ENCODE peak calls at places on chromosomes 13 and 19, in eight cellular contexts. X is right atrium auricular region; A is dorsolateral prefrontal cortex; R is GM10248; Z is GM12865; K is cardiac fibroblast; D is nephron progenitor cell; J is CD4-positive, alpha-beta T cell. W is an unnamed sample.

GRCh38 chr13:20740021-20740420 is 33.7 kb downstream of the EEF1AKMT1 start:
- DNase-seq in X (no peak), A (no peak), R (no peak), Z (no peak), K (no peak), D (no peak), J (no peak), W (no peak)

GRCh38 chr19:43438291-43439162 is 23.8 kb downstream of the TEX101 start:
- DNase-seq in X (peak), A (no peak), R (no peak), Z (no peak), K (peak), D (no peak), J (no peak), W (peak)

GRCh38 chr13:94950303-94950702 is 238.0 kb upstream of the SOX21 start:
- DNase-seq in X (no peak), A (no peak), R (no peak), Z (no peak), K (no peak), D (no peak), J (no peak), W (peak)

GRCh38 chr13:51000576-51001260 is 91.1 kb downstream of the RNASEH2B start:
- DNase-seq in X (peak), A (no peak), R (no peak), Z (no peak), K (peak), D (peak), J (no peak), W (peak)

GRCh38 chr13:20360041-20360491 is 127.9 kb upstream of the GJB6 start:
- DNase-seq in X (no peak), A (no peak), R (no peak), Z (no peak), K (peak), D (no peak), J (no peak), W (no peak)

GRCh38 chr13:40235160-40235796 is 431.2 kb downstream of the FOXO1 start:
- DNase-seq in X (no peak), A (no peak), R (no peak), Z (no peak), K (peak), D (no peak), J (no peak), W (peak)

GRCh38 chr19:45244133-45244532 is 1.1 kb downstream of the EXOC3L2 start:
- DNase-seq in X (no peak), A (no peak), R (no peak), Z (no peak), K (no peak), D (no peak), J (no peak), W (no peak)

GRCh38 chr19:33507021-33507956 is 14.3 kb downstream of the PEPD start:
- DNase-seq in X (no peak), A (no peak), R (no peak), Z (no peak), K (no peak), D (no peak), J (no peak), W (no peak)

GRCh38 chr19:39138221-39139211 is 12.9 kb downstream of the PAK4 start:
- DNase-seq in X (no peak), A (no peak), R (no peak), Z (no peak), K (no peak), D (no peak), J (no peak), W (no peak)

GRCh38 chr19:18107235-18108083 is 9.9 kb downstream of the MAST3 start:
- DNase-seq in X (no peak), A (no peak), R (no peak), Z (no peak), K (no peak), D (no peak), J (no peak), W (no peak)

GRCh38 chr13:25429466-25429865 is 57.7 kb downstream of the ATP8A2 start:
- DNase-seq in X (no peak), A (no peak), R (no peak), Z (no peak), K (no peak), D (no peak), J (no peak), W (no peak)

DNA sequence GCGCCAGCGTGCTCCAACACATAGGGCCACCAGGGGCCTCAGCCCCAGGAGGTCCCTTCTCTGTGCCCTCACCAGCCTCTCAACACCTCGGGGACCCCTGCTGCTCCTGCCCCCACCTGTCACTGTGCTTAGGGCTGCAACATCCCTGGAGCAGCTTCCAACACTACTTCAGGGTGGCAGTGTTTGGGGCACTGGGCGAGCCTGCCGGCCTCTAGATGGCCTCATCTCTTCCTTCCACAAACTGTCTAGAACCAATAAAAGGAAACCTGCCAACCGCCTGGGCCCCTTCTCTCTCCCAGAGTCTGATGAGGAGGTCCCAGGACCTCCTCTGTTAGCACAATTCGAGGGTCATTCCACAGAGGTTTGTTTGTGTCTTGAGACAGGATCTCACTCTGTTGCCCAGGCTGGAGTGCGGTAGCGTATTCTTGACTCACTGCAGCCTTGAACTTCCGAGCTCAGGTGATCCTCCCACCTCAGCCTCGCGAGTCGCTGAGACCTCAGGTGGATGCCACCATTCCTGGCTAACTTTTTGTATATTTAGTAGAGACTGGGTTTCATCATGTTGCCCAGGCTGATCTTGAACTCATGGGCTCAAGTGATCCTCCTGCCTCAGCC is 10.1 kb upstream of the SHD start:
- DNase-seq in X (no peak), A (no peak), R (no peak), Z (no peak), K (no peak), D (no peak), J (no peak), W (no peak)
- TF ChIP-seq CTCF in X (peak), A (no peak), R (no peak), Z (no peak), K (no peak), D (no peak), J (no peak), W (no peak)

GRCh38 chr19:8321067-8321759 is at the start of the genes NDUFA7 and RPS28:
- DNase-seq in X (peak), A (peak), R (peak), Z (peak), K (peak), D (peak), J (peak), W (peak)
- TF ChIP-seq CTCF in X (peak), A (peak), R (peak), Z (peak), K (no peak), D (no peak), J (peak), W (peak)

DNA sequence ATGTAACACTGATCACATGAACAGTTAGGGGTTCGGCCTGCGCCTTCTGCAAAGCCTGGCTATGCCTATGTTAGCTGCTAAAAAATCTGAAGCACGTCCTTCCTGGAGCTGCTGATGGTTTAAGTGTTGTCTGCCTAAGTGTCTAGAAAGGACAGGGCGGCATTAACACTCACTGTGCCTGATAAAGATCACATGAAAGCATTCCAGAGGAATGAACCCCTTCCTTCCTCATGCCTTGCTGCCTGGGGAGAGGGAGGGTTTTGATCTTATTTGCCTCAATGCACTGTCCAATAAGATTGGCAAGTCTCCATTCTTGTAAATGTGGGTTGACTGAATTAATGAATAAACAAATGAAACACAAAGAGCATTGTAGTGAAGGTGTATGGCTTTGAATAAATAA is 5.2 kb downstream of the DOCK9 start:
- DNase-seq in X (no peak), A (no peak), R (no peak), Z (no peak), K (peak), D (no peak), J (no peak), W (peak)
- TF ChIP-seq CTCF in X (no peak), A (no peak), R (no peak), Z (no peak), K (no peak), D (no peak), J (no peak), W (no peak)

GRCh38 chr13:102825921-102826706 is 19.7 kb upstream of the ERCC5 start:
- DNase-seq in X (no peak), A (no peak), R (no peak), Z (no peak), K (peak), D (no peak), J (no peak), W (peak)
- TF ChIP-seq CTCF in X (no peak), A (no peak), R (no peak), Z (no peak), K (no peak), D (no peak), J (no peak), W (peak)

DNA sequence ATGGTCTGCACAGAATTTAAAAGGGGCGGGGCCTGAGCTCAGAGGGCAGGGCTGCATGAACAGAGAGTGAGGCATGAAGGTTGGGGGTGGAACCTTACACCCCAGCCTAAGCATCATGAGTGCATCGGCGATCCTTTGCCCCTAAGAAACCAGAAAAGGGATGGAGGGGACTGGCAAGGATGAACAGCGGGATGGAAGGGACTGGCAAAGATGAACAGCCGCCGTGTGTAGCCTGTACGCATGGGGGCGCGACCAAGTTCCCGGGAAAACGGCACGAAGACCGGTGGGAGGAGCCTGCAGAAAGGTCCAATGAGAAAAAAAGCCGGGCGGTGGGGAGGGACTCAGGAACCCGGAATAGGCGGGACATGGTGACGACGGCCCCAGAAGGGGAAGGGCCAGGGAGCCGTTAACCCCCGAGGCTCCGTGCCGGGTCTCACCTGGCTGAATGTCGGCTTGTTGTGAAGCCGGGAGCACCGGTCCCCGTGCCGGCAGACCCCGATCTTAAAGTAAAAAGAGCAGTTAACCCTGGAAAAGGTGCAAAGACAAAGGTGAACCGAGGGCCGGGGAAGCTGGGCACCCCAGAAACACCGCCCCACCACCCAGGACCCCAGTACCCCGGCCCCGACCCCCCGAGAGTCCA is 410 bp downstream of the U2AF1L4 start:
- DNase-seq in X (peak), A (peak), R (peak), Z (peak), K (peak), D (peak), J (peak), W (peak)
- TF ChIP-seq CTCF in X (peak), A (peak), R (peak), Z (no peak), K (peak), D (no peak), J (no peak), W (peak)

GRCh38 chr13:76991796-76992547 is at the start of gene CLN5:
- DNase-seq in X (peak), A (peak), R (peak), Z (peak), K (peak), D (peak), J (peak), W (peak)
- TF ChIP-seq CTCF in X (peak), A (peak), R (no peak), Z (no peak), K (no peak), D (no peak), J (no peak), W (no peak)

GRCh38 chr19:42111811-42112210 is 20.4 kb downstream of the POU2F2 start:
- DNase-seq in X (no peak), A (no peak), R (no peak), Z (no peak), K (peak), D (no peak), J (no peak), W (no peak)

GRCh38 chr19:42114412-42114811 is 17.8 kb downstream of the POU2F2 start:
- DNase-seq in X (no peak), A (no peak), R (peak), Z (peak), K (no peak), D (no peak), J (no peak), W (no peak)

GRCh38 chr19:42115219-42115618 is 17.0 kb downstream of the POU2F2 start:
- DNase-seq in X (no peak), A (no peak), R (no peak), Z (no peak), K (no peak), D (no peak), J (no peak), W (peak)

GRCh38 chr19:42115705-42116104 is 16.5 kb downstream of the POU2F2 start:
- DNase-seq in X (no peak), A (no peak), R (no peak), Z (no peak), K (no peak), D (no peak), J (no peak), W (no peak)

DNA sequence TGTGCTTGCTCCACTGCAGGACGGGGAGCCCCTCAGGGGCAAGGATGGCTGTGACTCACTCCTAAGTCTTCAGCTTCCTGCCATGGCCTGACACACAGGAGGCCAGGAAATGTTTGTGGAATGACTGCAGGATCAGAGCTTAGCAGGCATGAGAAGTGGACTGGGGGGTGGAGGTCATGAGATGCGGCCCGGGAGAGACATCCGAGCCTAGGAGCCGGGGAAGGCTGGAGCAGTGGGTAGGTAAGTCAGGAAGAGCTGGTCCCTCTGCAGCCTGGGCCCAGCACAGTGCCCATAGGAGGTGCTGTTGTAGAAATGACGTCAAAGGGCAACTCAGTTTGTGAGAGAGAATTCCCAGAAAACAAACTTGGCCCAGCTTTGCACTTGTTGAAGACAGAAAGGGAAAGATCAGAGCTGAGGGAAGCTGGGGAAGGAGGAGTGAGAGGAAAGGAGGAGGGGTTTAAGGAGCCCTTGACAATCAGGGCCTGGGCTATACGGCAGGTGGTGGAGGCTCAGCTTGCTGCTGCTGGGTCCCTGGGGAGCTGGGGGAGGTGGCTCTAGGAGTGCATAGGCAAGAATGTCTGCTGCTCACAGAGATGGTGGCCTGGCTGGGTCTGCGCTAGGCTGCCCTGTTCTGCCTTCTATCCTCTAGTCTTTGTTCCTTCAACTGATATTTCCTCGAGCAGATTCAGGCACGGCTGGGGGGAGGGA is 18.5 kb downstream of the POU2F2 start:
- DNase-seq in X (no peak), A (no peak), R (peak), Z (peak), K (peak), D (peak), J (no peak), W (peak)
- TF ChIP-seq CTCF in X (no peak), A (no peak), R (no peak), Z (peak), K (peak), D (no peak), J (no peak), W (peak)

GRCh38 chr19:55383789-55384575 is at the start of gene TMEM238:
- DNase-seq in X (no peak), A (no peak), R (peak), Z (peak), K (peak), D (peak), J (peak), W (peak)
- TF ChIP-seq CTCF in X (peak), A (peak), R (peak), Z (peak), K (no peak), D (no peak), J (no peak), W (no peak)

GRCh38 chr19:1646149-1646930 is 6.1 kb downstream of the TCF3 start:
- DNase-seq in X (no peak), A (no peak), R (no peak), Z (no peak), K (no peak), D (no peak), J (no peak), W (no peak)

GRCh38 chr19:1645299-1645698 is 7.1 kb downstream of the TCF3 start:
- DNase-seq in X (no peak), A (no peak), R (no peak), Z (no peak), K (no peak), D (no peak), J (no peak), W (no peak)

GRCh38 chr19:1646931-1647663 is 5.3 kb downstream of the TCF3 start:
- DNase-seq in X (no peak), A (no peak), R (no peak), Z (no peak), K (no peak), D (no peak), J (no peak), W (no peak)

GRCh38 chr19:1647664-1648155 is 4.7 kb downstream of the TCF3 start:
- DNase-seq in X (no peak), A (no peak), R (no peak), Z (peak), K (no peak), D (no peak), J (no peak), W (no peak)

DNA sequence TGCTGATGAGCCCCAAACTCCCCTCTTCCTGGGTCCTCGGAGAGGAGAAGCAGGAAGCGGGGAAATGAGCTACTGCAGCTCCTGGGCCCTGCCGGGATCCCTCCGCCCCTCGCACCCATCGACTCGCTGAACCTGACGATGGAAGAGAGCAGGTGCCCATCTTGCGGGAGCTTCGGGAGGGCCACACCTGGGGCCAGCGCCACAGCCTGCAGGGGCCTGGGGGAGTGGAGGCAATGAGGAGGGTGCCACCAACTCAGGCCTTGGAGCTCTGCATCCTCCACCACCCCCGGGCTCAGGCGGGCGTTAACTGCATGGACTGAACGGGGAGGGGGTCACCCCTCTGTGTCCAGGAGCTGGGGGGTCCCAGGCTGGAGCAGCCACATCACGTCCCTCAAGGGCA is 8.3 kb downstream of the TCF3 start:
- DNase-seq in X (no peak), A (no peak), R (no peak), Z (no peak), K (no peak), D (no peak), J (no peak), W (no peak)
- TF ChIP-seq CTCF in X (no peak), A (no peak), R (no peak), Z (no peak), K (no peak), D (no peak), J (no peak), W (no peak)

W was measured in fibroblast of villous mesenchyme.